ENCODE peak calls at places on chromosomes 11 and 22, in nine cellular contexts. U is GOT3; M is KG1; K is fibroblast of the conjunctiva; I is lower lobe of right lung; Q is hippocampal formation; D is EL; V is naive thymus-derived CD8-positive, alpha-beta T cell; O is kidney. P is an unnamed sample.

GRCh38 chr22:24894220-24894975 is 52.1 kb downstream of the LHFPL7 start:
- DNase-seq in U (peak), Q (no peak), V (no peak), O (peak), I (peak), K (peak), D (peak), M (no peak), P (no peak)

GRCh38 chr11:32809313-32809712 is 14.9 kb upstream of the CCDC73 start:
- DNase-seq in K (peak), U (peak), Q (peak), V (no peak), M (peak), O (no peak), I (peak), D (peak), P (peak)

GRCh38 chr11:65695459-65696241 is 16.4 kb upstream of the KAT5 start:
- DNase-seq in M (no peak), K (no peak), O (peak), Q (peak), V (no peak), U (no peak), I (no peak), D (no peak), P (no peak)

GRCh38 chr11:1564535-1565172 is 7.4 kb downstream of the DUSP8 start:
- DNase-seq in Q (no peak), M (no peak), I (no peak), K (peak), V (no peak), O (peak), D (peak), U (no peak), P (no peak)

GRCh38 chr11:63274776-63275175 is 31.4 kb upstream of the SLC22A25 start:
- DNase-seq in O (no peak), V (no peak), U (no peak), I (no peak), Q (no peak), K (no peak), D (no peak), M (no peak), P (no peak)

GRCh38 chr11:18236664-18237356 is at the start of gene SAA4:
- DNase-seq in K (no peak), U (no peak), D (peak), O (no peak), M (no peak), V (no peak), Q (no peak), I (no peak), P (no peak)

GRCh38 chr11:93921695-93922468 is 71.5 kb upstream of the VSTM5 start:
- DNase-seq in M (peak), K (peak), V (no peak), Q (no peak), O (no peak), U (no peak), D (peak), I (no peak), P (peak)

GRCh38 chr22:38222797-38223119 is 21.0 kb downstream of the MAFF start:
- DNase-seq in U (no peak), I (no peak), Q (no peak), O (no peak), M (no peak), V (no peak), K (no peak), D (no peak), P (no peak)

GRCh38 chr11:130548491-130548833 is 100.0 kb downstream of the ADAMTS15 start:
- DNase-seq in V (no peak), M (no peak), Q (no peak), D (peak), O (no peak), I (no peak), U (no peak), K (no peak), P (no peak)

GRCh38 chr22:23754980-23755636 is 883 bp upstream of the VPREB3 start:
- DNase-seq in K (no peak), Q (peak), V (no peak), O (no peak), D (no peak), I (no peak), U (no peak), M (no peak), P (no peak)

GRCh38 chr11:16843307-16843706 is 104.9 kb downstream of the C11orf58 start:
- DNase-seq in D (no peak), V (no peak), Q (no peak), O (no peak), K (no peak), U (no peak), I (no peak), M (no peak), P (no peak)

GRCh38 chr11:13073119-13073981 is 64.2 kb downstream of the RASSF10 start:
- DNase-seq in D (peak), I (no peak), Q (no peak), O (no peak), M (no peak), K (no peak), U (no peak), V (no peak), P (no peak)

GRCh38 chr22:45284705-45285305 is at the start of gene UPK3A:
- DNase-seq in I (peak), O (peak), Q (no peak), M (no peak), K (no peak), U (no peak), D (no peak), V (peak), P (no peak)

GRCh38 chr11:24005202-24005876 is 491.5 kb upstream of the LUZP2 start:
- DNase-seq in K (no peak), U (no peak), M (no peak), I (no peak), Q (no peak), O (no peak), D (no peak), V (no peak), P (no peak)

GRCh38 chr11:1530686-1531256 is 41.3 kb downstream of the DUSP8 start:
- DNase-seq in O (no peak), Q (no peak), V (no peak), U (no peak), D (no peak), I (no peak), M (no peak), K (no peak), P (no peak)

GRCh38 chr11:1547467-1548098 is 24.5 kb downstream of the DUSP8 start:
- DNase-seq in Q (no peak), U (no peak), V (no peak), I (no peak), K (no peak), M (no peak), D (no peak), O (no peak), P (no peak)

GRCh38 chr11:58927393-58928081 is 11.8 kb upstream of the GLYATL1 start:
- DNase-seq in D (peak), O (no peak), U (no peak), I (no peak), M (no peak), V (no peak), Q (peak), K (peak), P (no peak)